ENCODE peak calls at places on chromosomes 3 and 15, in eight cellular contexts. O is AG09309, E is heart left ventricle, T is tibial artery, J is cardiac muscle cell, A is IMR-90, V is fibroblast of lung, G is HL-60. R is an unnamed sample.

GRCh38 chr15:92614791-92615785 is 40.5 kb downstream of the FAM174B start:
- DNase-seq in O (no peak), E (no peak), T (peak), J (no peak), A (no peak), V (no peak), G (no peak), R (no peak)

GRCh38 chr3:16900779-16901440 is 16.2 kb downstream of the PLCL2 start:
- DNase-seq in O (no peak), E (no peak), T (no peak), J (no peak), A (no peak), V (no peak), G (no peak), R (no peak)

GRCh38 chr3:71142440-71143161 is 440.9 kb downstream of the FOXP1 start:
- DNase-seq in O (no peak), E (no peak), T (no peak), J (peak), A (peak), V (no peak), G (peak), R (no peak)

GRCh38 chr3:155957412-155957880 is 87.0 kb downstream of the GMPS start:
- DNase-seq in O (no peak), E (no peak), T (no peak), J (no peak), A (no peak), V (no peak), G (no peak), R (no peak)

GRCh38 chr3:63278171-63278999 is at the start of gene SYNPR:
- DNase-seq in O (no peak), E (no peak), T (no peak), J (no peak), A (no peak), V (no peak), G (no peak), R (no peak)

GRCh38 chr15:82146990-82147461 is 101.2 kb upstream of the MEX3B start:
- DNase-seq in O (no peak), E (no peak), T (no peak), J (peak), A (peak), V (peak), G (no peak), R (peak)

GRCh38 chr15:43346305-43346704 is 15.9 kb upstream of the LCMT2 start:
- DNase-seq in O (no peak), E (no peak), T (no peak), J (no peak), A (no peak), V (no peak), G (no peak), R (no peak)

GRCh38 chr15:41979493-41980266 is 7.3 kb upstream of the EHD4 start:
- DNase-seq in O (no peak), E (no peak), T (peak), J (no peak), A (no peak), V (no peak), G (no peak), R (no peak)

GRCh38 chr3:66499881-66500574 is 794 bp downstream of the LRIG1 start:
- DNase-seq in O (no peak), E (peak), T (peak), J (peak), A (peak), V (peak), G (no peak), R (no peak)

GRCh38 chr3:184626942-184627341 is 65.4 kb downstream of the EPHB3 start:
- DNase-seq in O (no peak), E (no peak), T (no peak), J (no peak), A (no peak), V (no peak), G (no peak), R (no peak)

GRCh38 chr3:150384517-150385212 is 23.4 kb upstream of the TSC22D2 start:
- DNase-seq in O (no peak), E (no peak), T (peak), J (peak), A (peak), V (peak), G (peak), R (peak)

GRCh38 chr15:67833504-67834248 is 6.2 kb downstream of the RNU6-1 start:
- DNase-seq in O (no peak), E (peak), T (peak), J (peak), A (no peak), V (no peak), G (no peak), R (peak)

GRCh38 chr3:194961555-194961954 is 275.9 kb downstream of the FAM43A start:
- DNase-seq in O (no peak), E (no peak), T (no peak), J (no peak), A (no peak), V (no peak), G (no peak), R (no peak)

GRCh38 chr3:4421121-4421520 is 45.9 kb downstream of the SUMF1 start:
- DNase-seq in O (no peak), E (no peak), T (no peak), J (peak), A (peak), V (peak), G (peak), R (peak)

GRCh38 chr15:77430213-77430612 is 9.5 kb downstream of the HMG20A start:
- DNase-seq in O (no peak), E (no peak), T (no peak), J (no peak), A (no peak), V (no peak), G (no peak), R (no peak)

GRCh38 chr15:98358971-98359370 is 289.4 kb upstream of the IGF1R start:
- DNase-seq in O (no peak), E (no peak), T (no peak), J (no peak), A (no peak), V (no peak), G (no peak), R (no peak)

GRCh38 chr3:46660543-46661523 is 32.6 kb downstream of the ALS2CL start:
- DNase-seq in O (no peak), E (peak), T (peak), J (no peak), A (no peak), V (no peak), G (no peak), R (no peak)
- TF ChIP-seq CTCF in O (no peak), E (no peak), T (no peak), J (no peak), A (no peak), V (no peak), G (no peak), R (no peak)

DNA sequence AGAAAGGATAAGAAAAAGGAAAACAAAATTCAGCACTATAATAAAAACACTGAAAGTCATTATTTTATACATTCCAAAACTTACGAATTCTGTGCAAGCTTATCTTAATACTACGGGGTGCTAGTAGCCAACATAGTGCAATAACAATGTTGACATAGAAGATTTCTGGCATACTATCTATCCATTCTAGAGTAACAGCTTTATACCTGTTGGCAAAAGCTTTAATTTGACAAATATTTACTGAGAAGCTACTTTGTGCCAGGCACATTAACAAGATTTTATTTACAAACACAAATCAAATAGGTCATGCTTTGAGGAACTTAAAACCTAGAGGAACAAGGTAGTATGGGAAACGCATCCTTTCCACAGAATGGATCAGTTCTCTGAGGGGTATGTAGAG is 1.1 kb downstream of the ACKR4 start:
- DNase-seq in O (no peak), E (no peak), T (no peak), J (no peak), A (no peak), V (no peak), G (no peak), R (no peak)
- H3K4me3 ChIP-seq in O (peak), E (peak), T (no peak), J (no peak), A (no peak), V (no peak), G (no peak), R (no peak)

GRCh38 chr15:40936709-40937666 is 7.8 kb downstream of the DLL4 start:
- DNase-seq in O (no peak), E (no peak), T (no peak), J (no peak), A (peak), V (peak), G (no peak), R (peak)

GRCh38 chr15:40938530-40938870 is 9.4 kb downstream of the DLL4 start:
- DNase-seq in O (no peak), E (no peak), T (no peak), J (no peak), A (no peak), V (no peak), G (no peak), R (no peak)

GRCh38 chr15:40936234-40936708 is 7.1 kb downstream of the DLL4 start:
- DNase-seq in O (no peak), E (no peak), T (no peak), J (no peak), A (no peak), V (no peak), G (no peak), R (no peak)

GRCh38 chr15:40939909-40940801 is 11.0 kb downstream of the DLL4 start:
- DNase-seq in O (no peak), E (peak), T (no peak), J (no peak), A (no peak), V (no peak), G (no peak), R (no peak)

GRCh38 chr15:40937762-40938529 is 8.8 kb downstream of the DLL4 start:
- DNase-seq in O (no peak), E (no peak), T (no peak), J (no peak), A (no peak), V (no peak), G (no peak), R (no peak)
- TF ChIP-seq CTCF in O (peak), E (peak), T (peak), J (peak), A (peak), V (no peak), G (no peak), R (peak)

DNA sequence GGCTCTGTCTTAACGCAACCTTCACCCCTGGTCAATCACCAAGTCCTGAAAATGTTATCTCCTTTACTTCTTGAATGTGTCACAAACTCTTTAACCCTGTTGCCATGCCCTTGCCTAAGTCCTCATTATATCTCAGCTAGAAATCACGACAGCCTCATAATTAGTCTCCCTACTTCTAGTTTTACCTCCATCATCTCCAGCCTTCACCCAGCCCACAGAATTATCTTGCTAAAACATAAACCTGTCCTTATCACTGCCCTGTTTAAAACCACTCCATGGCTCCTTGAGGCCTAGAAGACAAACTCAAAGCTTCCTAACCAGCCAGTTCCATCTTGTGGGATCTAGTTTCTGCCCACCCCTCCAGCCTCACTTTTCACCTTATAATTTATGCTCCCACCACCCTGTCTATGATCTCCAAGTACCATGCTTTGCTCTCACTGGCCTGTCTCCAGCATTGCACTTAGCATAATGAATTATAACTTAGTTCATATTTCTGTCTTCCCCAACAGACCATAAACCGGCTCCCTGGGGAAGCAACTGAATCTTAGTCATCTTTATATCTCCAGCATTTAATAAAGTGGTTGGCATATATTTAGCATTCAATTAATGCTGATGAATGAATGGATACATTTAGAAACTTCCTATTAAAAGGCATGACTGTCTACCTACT is 39.2 kb downstream of the GPR176 start:
- DNase-seq in O (no peak), E (no peak), T (no peak), J (no peak), A (no peak), V (no peak), G (no peak), R (no peak)
- H3K4me3 ChIP-seq in O (no peak), E (no peak), T (no peak), J (no peak), A (no peak), V (no peak), G (no peak), R (no peak)

DNA sequence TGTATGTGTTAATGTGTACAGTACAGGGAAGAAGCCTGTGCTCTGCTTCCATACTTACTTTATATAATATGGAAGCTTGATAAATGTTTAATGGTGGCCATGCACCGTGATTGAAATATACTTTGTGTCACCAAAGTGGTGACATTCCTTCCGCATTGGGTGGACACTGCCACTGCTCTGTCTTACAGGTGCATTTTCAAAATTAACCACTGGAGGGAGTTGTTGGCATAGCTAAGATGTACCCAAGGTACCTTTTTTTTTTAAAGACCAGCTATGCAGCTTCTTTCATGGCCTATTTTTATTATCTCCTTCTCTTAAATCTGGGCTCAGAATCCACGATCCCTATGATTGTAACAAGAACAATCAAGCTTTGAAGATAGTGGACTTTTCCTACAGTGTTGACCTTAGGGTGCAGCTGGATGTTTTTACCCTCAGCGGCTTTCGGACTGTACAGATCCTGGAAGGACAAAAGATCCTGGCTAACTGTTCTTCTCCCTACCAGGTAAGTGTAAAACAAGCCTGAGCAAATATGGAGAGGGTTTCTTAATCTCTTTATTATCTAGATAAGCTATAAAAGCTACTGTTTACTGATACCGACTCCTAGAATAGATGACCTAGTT is 21.6 kb upstream of the PAK6 start:
- DNase-seq in O (peak), E (no peak), T (no peak), J (peak), A (peak), V (peak), G (peak), R (peak)
- TF ChIP-seq CTCF in O (peak), E (peak), T (peak), J (peak), A (peak), V (peak), G (peak), R (peak)

GRCh38 chr3:99885085-99885484 is 67.4 kb downstream of the CMSS1 start:
- DNase-seq in O (no peak), E (no peak), T (no peak), J (no peak), A (no peak), V (no peak), G (no peak), R (no peak)

GRCh38 chr3:99883138-99883461 is 65.4 kb downstream of the CMSS1 start:
- DNase-seq in O (no peak), E (no peak), T (no peak), J (no peak), A (no peak), V (no peak), G (no peak), R (no peak)

GRCh38 chr3:99885851-99886250 is 68.2 kb downstream of the CMSS1 start:
- DNase-seq in O (no peak), E (no peak), T (no peak), J (no peak), A (no peak), V (no peak), G (no peak), R (no peak)

GRCh38 chr3:99883693-99884092 is 66.0 kb downstream of the CMSS1 start:
- DNase-seq in O (no peak), E (no peak), T (no peak), J (no peak), A (no peak), V (no peak), G (no peak), R (no peak)

GRCh38 chr3:99884484-99884883 is 66.8 kb downstream of the CMSS1 start:
- DNase-seq in O (no peak), E (no peak), T (no peak), J (no peak), A (no peak), V (no peak), G (no peak), R (no peak)
- H3K4me3 ChIP-seq in O (no peak), E (no peak), T (no peak), J (no peak), A (no peak), V (no peak), G (no peak), R (no peak)

DNA sequence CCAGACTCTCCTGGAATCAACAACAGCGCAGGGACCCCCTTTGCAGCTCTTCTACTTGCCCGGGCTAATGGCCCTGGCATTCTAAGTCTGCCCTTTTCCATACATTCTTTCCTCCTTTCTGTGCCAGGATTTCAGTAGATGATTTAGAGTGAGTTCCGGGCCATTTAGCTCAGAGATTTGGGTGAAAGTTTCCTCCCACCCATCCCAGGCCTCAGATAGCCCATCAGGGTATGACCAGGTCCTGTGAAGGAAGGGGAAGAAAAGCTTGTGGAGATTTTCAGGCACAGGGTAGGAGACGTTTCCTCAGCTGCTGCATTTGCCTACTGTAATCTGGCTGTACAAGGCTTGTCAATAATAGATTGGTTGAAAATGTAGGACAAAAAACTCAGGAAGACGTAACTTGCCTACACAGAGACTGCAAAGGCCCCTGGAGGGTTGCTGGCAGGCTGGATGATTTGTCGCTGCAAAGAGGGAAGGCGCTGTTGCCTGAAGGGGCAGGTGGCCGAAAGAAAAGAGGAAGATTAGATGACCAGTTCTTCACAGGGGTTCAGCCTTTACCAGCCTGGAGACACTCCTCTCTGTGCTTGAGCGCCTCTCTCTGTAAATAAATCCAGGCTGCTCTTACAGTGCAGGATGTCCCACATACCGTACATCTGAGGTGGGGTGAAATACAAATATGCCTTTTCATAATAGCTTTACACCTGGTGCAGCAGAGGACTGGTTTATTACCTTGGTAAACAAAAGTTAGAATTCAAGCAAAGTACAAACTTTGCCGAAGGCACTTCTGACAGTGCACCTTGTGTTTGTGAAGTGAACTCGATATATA is 63.4 kb upstream of the BCL6 start:
- DNase-seq in O (no peak), E (no peak), T (no peak), J (no peak), A (no peak), V (no peak), G (no peak), R (no peak)
- TF ChIP-seq CTCF in O (no peak), E (no peak), T (no peak), J (no peak), A (no peak), V (no peak), G (no peak), R (no peak)

GRCh38 chr3:190321789-190322603 is at the start of gene CLDN1:
- DNase-seq in O (no peak), E (peak), T (peak), J (peak), A (peak), V (peak), G (peak), R (peak)
- H3K4me3 ChIP-seq in O (peak), E (peak), T (peak), J (peak), A (peak), V (peak), G (peak), R (peak)